ENCODE peak calls at places on chromosomes 13 and 19, in seven cellular contexts. C is fibroblast of mammary gland, F is kidney, U is cardiac muscle cell, E is fibroblast of pulmonary artery, V is GM12864, Q is fibroblast of the aortic adventitia. A is an unnamed sample.

GRCh38 chr13:105497597-105497996 is 1037.9 kb downstream of the EFNB2 start:
- DNase-seq in C (no peak), F (no peak), U (no peak), E (no peak), V (no peak), Q (no peak), A (no peak)

GRCh38 chr13:83667606-83668005 is 214.7 kb downstream of the SLITRK1 start:
- DNase-seq in C (no peak), F (no peak), U (no peak), E (no peak), V (no peak), Q (no peak), A (no peak)

GRCh38 chr13:38783992-38784875 is 97.4 kb downstream of the FREM2 start:
- DNase-seq in C (no peak), F (no peak), U (no peak), E (no peak), V (no peak), Q (no peak), A (no peak)

GRCh38 chr19:42276821-42277220 is 7.8 kb downstream of the CIC start:
- DNase-seq in C (peak; percentile 38), F (no peak), U (no peak), E (no peak), V (no peak), Q (no peak), A (peak; percentile 73)

GRCh38 chr13:98801626-98802418 is 49.4 kb upstream of the SLC15A1 start:
- DNase-seq in C (no peak), F (no peak), U (no peak), E (no peak), V (no peak), Q (no peak), A (no peak)

GRCh38 chr19:33954686-33955085 is 158.0 kb downstream of the KCTD15 start:
- DNase-seq in C (no peak), F (no peak), U (no peak), E (no peak), V (no peak), Q (no peak), A (no peak)

GRCh38 chr13:75530536-75530935 is 7.1 kb downstream of the COMMD6 start:
- DNase-seq in C (no peak), F (no peak), U (no peak), E (no peak), V (no peak), Q (no peak), A (no peak)

GRCh38 chr13:80473695-80474094 is 132.8 kb upstream of the SPRY2 start:
- DNase-seq in C (peak; percentile 87), F (no peak), U (peak; percentile 54), E (peak; percentile 71), V (no peak), Q (peak; percentile 71), A (no peak)

GRCh38 chr19:39727070-39727800 is 10.6 kb downstream of the CLC start:
- DNase-seq in C (no peak), F (no peak), U (no peak), E (no peak), V (peak; percentile 37), Q (no peak), A (no peak)

GRCh38 chr13:81577601-81578000 is 1236.7 kb upstream of the SPRY2 start:
- DNase-seq in C (no peak), F (no peak), U (peak; percentile 5), E (no peak), V (no peak), Q (no peak), A (no peak)

GRCh38 chr13:29845440-29846056 is 4.9 kb downstream of the UBL3 start:
- DNase-seq in C (peak; percentile 57), F (no peak), U (peak; percentile 40), E (peak; percentile 46), V (no peak), Q (peak; percentile 64), A (no peak)

GRCh38 chr13:74287672-74288169 is 153.5 kb upstream of the KLF12 start:
- DNase-seq in C (peak; percentile 78), F (peak; percentile 93), U (peak; percentile 81), E (peak; percentile 65), V (peak; percentile 30), Q (peak; percentile 61), A (peak; percentile 68)

GRCh38 chr13:63636231-63636993 is 2220.8 kb upstream of the PCDH20 start:
- DNase-seq in C (no peak), F (no peak), U (no peak), E (peak; percentile 3), V (no peak), Q (no peak), A (no peak)

GRCh38 chr19:17229890-17230289 is 3.9 kb downstream of the OCEL1 start:
- DNase-seq in C (no peak), F (no peak), U (no peak), E (no peak), V (no peak), Q (no peak), A (no peak)

GRCh38 chr19:6536138-6536671 is 5.4 kb downstream of the TNFSF9 start:
- DNase-seq in C (peak; percentile 41), F (peak; percentile 78), U (peak; percentile 33), E (peak; percentile 38), V (peak; percentile 99), Q (peak; percentile 22), A (peak; percentile 27)

GRCh38 chr19:42376177-42376555 is 13.9 kb downstream of the CNFN start:
- DNase-seq in C (no peak), F (no peak), U (no peak), E (no peak), V (no peak), Q (no peak), A (no peak)

GRCh38 chr19:48638831-48639381 is 1.7 kb upstream of the DBP start:
- DNase-seq in C (no peak), F (peak; percentile 86), U (no peak), E (no peak), V (no peak), Q (no peak), A (no peak)

GRCh38 chr19:4657262-4657661 is 12.9 kb downstream of the MYDGF start:
- DNase-seq in C (no peak), F (no peak), U (no peak), E (no peak), V (no peak), Q (no peak), A (no peak)

GRCh38 chr13:93413972-93414717 is 187.5 kb downstream of the GPC6 start:
- DNase-seq in C (peak; percentile 33), F (no peak), U (peak; percentile 57), E (peak; percentile 39), V (no peak), Q (peak; percentile 61), A (no peak)

GRCh38 chr19:58328999-58329398 is 2.2 kb downstream of the ZSCAN22 start:
- DNase-seq in C (no peak), F (no peak), U (no peak), E (no peak), V (no peak), Q (no peak), A (no peak)
- TF ChIP-seq CTCF in C (no peak), F (no peak), U (no peak), E (no peak), V (peak; percentile 51), Q (no peak), A (no peak)

GRCh38 chr13:41196011-41196410 is 1.6 kb upstream of the KBTBD7 start:
- DNase-seq in C (no peak), F (no peak), U (no peak), E (no peak), V (no peak), Q (no peak), A (no peak)

GRCh38 chr13:41193919-41194824 is at the start of gene KBTBD7:
- DNase-seq in C (peak; percentile 98), F (peak; percentile 98), U (peak; percentile 99), E (peak; percentile 98), V (peak; percentile 77), Q (peak; percentile 96), A (peak; percentile 98)

GRCh38 chr13:41199061-41199460 is 4.7 kb upstream of the KBTBD7 start:
- DNase-seq in C (no peak), F (no peak), U (no peak), E (no peak), V (no peak), Q (no peak), A (no peak)

GRCh38 chr13:41199526-41199925 is 5.2 kb upstream of the KBTBD7 start:
- DNase-seq in C (no peak), F (no peak), U (no peak), E (no peak), V (no peak), Q (no peak), A (no peak)

DNA sequence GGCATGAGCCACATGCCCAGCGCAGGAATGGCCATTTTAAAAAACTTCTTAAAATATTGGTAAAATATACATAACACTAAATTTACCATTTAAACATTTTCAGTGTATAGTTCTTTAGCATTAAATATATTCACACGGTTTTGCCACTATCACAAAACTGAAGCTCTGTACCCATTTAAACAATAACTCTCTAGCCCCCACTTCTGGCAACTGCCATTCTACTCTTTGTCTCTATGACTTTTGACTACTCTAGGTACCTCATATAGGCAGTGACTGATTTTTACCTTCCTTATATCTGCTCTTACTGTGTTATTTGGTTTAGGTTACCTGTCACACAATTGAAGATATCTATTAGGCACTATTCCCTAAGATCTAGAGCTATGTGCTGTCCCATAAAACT is 2.3 kb upstream of the KBTBD7 start:
- DNase-seq in C (peak; percentile 31), F (no peak), U (peak; percentile 12), E (peak; percentile 5), V (no peak), Q (peak; percentile 5), A (no peak)
- TF ChIP-seq CTCF in C (peak; percentile 54), F (no peak), U (peak; percentile 34), E (peak; percentile 32), V (peak; percentile 13), Q (peak; percentile 18), A (peak; percentile 68)

GRCh38 chr19:3546119-3546518 is 7.1 kb downstream of the TEKTIP1 start:
- DNase-seq in C (no peak), F (peak; percentile 77), U (no peak), E (no peak), V (no peak), Q (no peak), A (no peak)

GRCh38 chr19:3545669-3546034 is 6.7 kb downstream of the TEKTIP1 start:
- DNase-seq in C (no peak), F (no peak), U (no peak), E (no peak), V (no peak), Q (no peak), A (no peak)

GRCh38 chr19:3544054-3544376 is 5.0 kb downstream of the TEKTIP1 start:
- DNase-seq in C (no peak), F (no peak), U (no peak), E (no peak), V (no peak), Q (no peak), A (no peak)

GRCh38 chr19:3544742-3545668 is 6.0 kb downstream of the TEKTIP1 start:
- DNase-seq in C (peak; percentile 53), F (peak; percentile 84), U (peak; percentile 58), E (peak; percentile 58), V (no peak), Q (peak; percentile 49), A (peak; percentile 30)

GRCh38 chr19:3543150-3544053 is 4.4 kb downstream of the TEKTIP1 start:
- DNase-seq in C (peak; percentile 23), F (no peak), U (no peak), E (no peak), V (no peak), Q (no peak), A (no peak)
- TF ChIP-seq CTCF in C (no peak), F (no peak), U (no peak), E (no peak), V (no peak), Q (no peak), A (no peak)

DNA sequence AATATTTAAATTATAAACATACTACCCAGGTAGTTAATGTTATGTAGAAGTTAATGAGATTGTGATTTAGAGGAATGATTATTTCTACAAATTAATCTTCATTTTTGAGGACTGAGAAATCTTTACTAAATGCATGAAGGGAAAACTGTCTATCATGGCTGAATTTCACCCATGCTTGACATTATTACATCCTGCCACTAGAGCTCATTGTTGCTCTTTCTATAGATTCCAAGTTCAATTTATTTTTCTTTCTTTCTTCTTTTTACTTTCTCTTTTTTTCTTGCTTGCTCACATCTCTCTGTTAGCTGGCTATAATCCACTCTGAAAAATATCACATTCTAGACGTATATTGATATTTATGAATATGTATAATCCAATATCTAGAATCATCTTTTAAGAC is 505.0 kb upstream of the KLHL1 start:
- DNase-seq in C (no peak), F (no peak), U (peak; percentile 0), E (peak; percentile 4), V (no peak), Q (no peak), A (no peak)
- TF ChIP-seq CTCF in C (no peak), F (no peak), U (no peak), E (no peak), V (peak; percentile 7), Q (no peak), A (peak; percentile 37)